ENCODE peak calls at places on chromosomes 4 and X, in seven cellular contexts. B is stomach, F is sigmoid colon, X is breast epithelium, Z is transverse colon, H is SK-N-SH, T is HL-60. A is an unnamed sample.

GRCh38 chr4:164210377-164210776 is 543.6 kb upstream of the SMIM31 start:
- DNase-seq in T (no peak), Z (no peak), H (no peak), B (no peak), X (no peak), F (no peak), A (no peak)

GRCh38 chrX:12971282-12972003 is 3.5 kb upstream of the TMSB4X start:
- DNase-seq in X (no peak), T (peak; percentile 74), H (no peak), Z (no peak), F (no peak), B (peak; percentile 79), A (no peak)

GRCh38 chr4:144645621-144646522 is at the start of gene HHIP:
- DNase-seq in Z (peak; percentile 25), T (peak; percentile 31), H (peak; percentile 70), X (no peak), F (peak; percentile 62), B (peak; percentile 31), A (no peak)

GRCh38 chr4:4862665-4863482 is 3.4 kb downstream of the MSX1 start:
- DNase-seq in X (no peak), Z (no peak), T (no peak), H (peak; percentile 43), B (no peak), F (no peak), A (no peak)

GRCh38 chr4:52996261-52997131 is 134.4 kb downstream of the RASL11B start:
- DNase-seq in F (peak; percentile 75), B (no peak), H (peak; percentile 71), T (no peak), Z (no peak), X (no peak), A (no peak)

GRCh38 chrX:675279-675886 is 44.8 kb downstream of the SHOX start:
- DNase-seq in T (no peak), B (no peak), X (no peak), F (no peak), Z (no peak), H (no peak), A (no peak)

GRCh38 chr4:116397291-116397690 is 688.1 kb downstream of the TRAM1L1 start:
- DNase-seq in B (no peak), H (no peak), F (no peak), T (no peak), Z (no peak), X (no peak), A (no peak)

GRCh38 chr4:166198921-166199320 is 325.9 kb downstream of the TLL1 start:
- DNase-seq in H (no peak), B (no peak), X (no peak), Z (no peak), T (no peak), F (no peak), A (no peak)

GRCh38 chr4:151152033-151152432 is 52.6 kb downstream of the RPS3A start:
- DNase-seq in F (no peak), B (no peak), T (no peak), Z (no peak), H (no peak), X (no peak), A (peak; percentile 12)

GRCh38 chr4:175412744-175413143 is 399.3 kb downstream of the GPM6A start:
- DNase-seq in Z (no peak), B (no peak), H (no peak), X (no peak), T (no peak), F (no peak), A (no peak)

GRCh38 chr4:89054627-89055026 is 2.4 kb downstream of the FAM13A start:
- DNase-seq in T (no peak), B (no peak), H (no peak), F (no peak), Z (no peak), X (no peak), A (no peak)

GRCh38 chrX:138765061-138765460 is 53.5 kb upstream of the FGF13 start:
- DNase-seq in H (no peak), X (no peak), T (no peak), Z (no peak), F (no peak), B (no peak), A (no peak)

GRCh38 chr4:137700072-137700471 is 167.8 kb upstream of the PCDH18 start:
- DNase-seq in H (no peak), Z (no peak), B (no peak), F (no peak), T (no peak), X (no peak), A (no peak)

GRCh38 chrX:121121021-121121420 is 73.6 kb downstream of the GLUD2 start:
- DNase-seq in H (no peak), Z (no peak), B (no peak), X (no peak), T (no peak), F (no peak), A (no peak)

GRCh38 chr4:7202391-7202790 is 10.1 kb downstream of the SORCS2 start:
- DNase-seq in B (no peak), Z (no peak), F (peak; percentile 2), H (no peak), X (no peak), T (no peak), A (no peak)

GRCh38 chrX:129600981-129601424 is 53.8 kb downstream of the APLN start:
- DNase-seq in F (no peak), T (peak; percentile 24), H (peak; percentile 51), X (no peak), Z (no peak), B (no peak), A (peak; percentile 4)

GRCh38 chr4:113769744-113770143 is 8.2 kb upstream of the CAMK2D start:
- DNase-seq in H (no peak), T (no peak), F (no peak), X (no peak), B (no peak), Z (no peak), A (no peak)

GRCh38 chr4:74218201-74218600 is 60.3 kb downstream of the MTHFD2L start:
- DNase-seq in H (no peak), B (no peak), T (no peak), F (no peak), Z (no peak), X (no peak), A (no peak)

GRCh38 chrX:18898517-18898916 is 85.4 kb downstream of the PHKA2 start:
- DNase-seq in H (no peak), Z (no peak), X (no peak), T (no peak), B (no peak), F (no peak), A (no peak)

GRCh38 chr4:28744066-28744465 is 1883.4 kb downstream of the STIM2 start:
- DNase-seq in Z (no peak), B (no peak), F (no peak), X (no peak), H (no peak), T (no peak), A (no peak)

DNA sequence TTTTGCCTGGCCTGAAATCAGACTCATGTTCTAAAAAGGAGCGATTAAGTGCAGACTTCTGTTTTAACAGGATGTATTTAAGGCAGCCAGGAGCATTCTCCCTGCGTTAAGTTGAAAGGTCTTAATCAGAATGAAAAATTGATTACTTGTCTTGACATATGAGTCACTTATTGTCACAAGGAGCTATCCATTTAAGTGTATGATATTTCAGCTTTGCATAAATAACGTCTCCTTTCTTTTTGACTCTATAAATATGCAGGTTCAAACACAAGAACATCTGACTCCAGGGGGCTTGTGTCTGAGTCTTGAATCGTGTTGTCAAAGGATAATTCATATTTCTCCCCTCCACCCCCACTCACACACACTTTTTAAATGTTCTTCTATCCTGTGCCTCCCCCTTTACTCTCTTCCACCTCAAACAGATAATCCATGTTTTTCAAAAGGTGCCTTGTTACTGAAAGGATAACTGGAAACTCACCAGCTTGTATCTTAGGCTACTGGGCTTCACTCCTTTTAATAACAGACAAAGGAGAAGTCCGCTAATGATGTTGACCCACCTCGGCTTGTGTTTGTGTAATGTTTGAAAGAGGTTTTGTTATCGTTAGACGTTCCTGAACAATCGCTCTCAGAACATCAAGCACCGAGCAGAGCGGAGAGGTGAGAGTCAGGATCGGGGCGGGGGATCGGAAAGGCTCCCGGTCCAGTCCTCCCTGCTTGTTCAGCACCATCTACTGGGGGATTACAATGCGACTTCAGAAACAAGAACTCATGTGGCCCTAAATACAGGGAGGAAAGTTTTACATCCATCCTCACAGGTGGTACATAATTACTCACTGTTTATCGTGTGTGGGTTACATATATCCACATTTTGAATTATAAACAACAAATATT is 107.5 kb upstream of the RPL34 start:
- DNase-seq in H (peak; percentile 34), F (no peak), T (no peak), B (no peak), X (no peak), Z (no peak), A (peak; percentile 44)
- TF ChIP-seq POLR2AphosphoS5 in H (no peak), F (no peak), T (no peak), B (no peak), X (no peak), Z (no peak), A (no peak)

DNA sequence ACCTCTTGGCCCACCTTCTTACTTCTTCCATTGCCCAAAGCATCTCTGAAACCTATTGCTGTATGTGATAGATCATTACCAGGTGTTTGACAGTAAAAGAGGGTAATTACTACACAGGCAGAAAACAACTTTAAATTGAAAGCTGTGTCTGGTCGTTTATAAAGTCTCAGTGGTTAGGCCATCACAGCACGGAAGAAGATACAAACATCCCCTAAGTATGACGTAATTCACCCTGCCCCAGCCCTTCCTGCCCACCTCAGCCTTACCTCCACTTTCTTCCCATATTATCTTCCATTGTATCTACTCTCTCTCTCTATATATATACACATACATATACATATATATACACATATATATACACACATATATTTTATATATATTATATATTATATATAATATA is 805.8 kb upstream of the PABPC4L start:
- DNase-seq in B (no peak), X (no peak), F (no peak), H (no peak), T (no peak), Z (no peak), A (no peak)
- TF ChIP-seq CTCF in B (no peak), X (no peak), F (no peak), H (no peak), T (no peak), Z (no peak), A (no peak)

GRCh38 chrX:155070975-155071693 is at the start of the genes BRCC3, CMC4 and MTCP1:
- DNase-seq in B (peak; percentile 85), H (peak; percentile 93), X (peak; percentile 72), F (peak; percentile 89), Z (peak; percentile 85), T (peak; percentile 80), A (peak; percentile 73)
- TF ChIP-seq POLR2AphosphoS5 in B (peak; percentile 12), H (peak; percentile 67), X (peak; percentile 23), F (peak; percentile 73), Z (peak; percentile 71), T (peak; percentile 75), A (peak; percentile 64)

DNA sequence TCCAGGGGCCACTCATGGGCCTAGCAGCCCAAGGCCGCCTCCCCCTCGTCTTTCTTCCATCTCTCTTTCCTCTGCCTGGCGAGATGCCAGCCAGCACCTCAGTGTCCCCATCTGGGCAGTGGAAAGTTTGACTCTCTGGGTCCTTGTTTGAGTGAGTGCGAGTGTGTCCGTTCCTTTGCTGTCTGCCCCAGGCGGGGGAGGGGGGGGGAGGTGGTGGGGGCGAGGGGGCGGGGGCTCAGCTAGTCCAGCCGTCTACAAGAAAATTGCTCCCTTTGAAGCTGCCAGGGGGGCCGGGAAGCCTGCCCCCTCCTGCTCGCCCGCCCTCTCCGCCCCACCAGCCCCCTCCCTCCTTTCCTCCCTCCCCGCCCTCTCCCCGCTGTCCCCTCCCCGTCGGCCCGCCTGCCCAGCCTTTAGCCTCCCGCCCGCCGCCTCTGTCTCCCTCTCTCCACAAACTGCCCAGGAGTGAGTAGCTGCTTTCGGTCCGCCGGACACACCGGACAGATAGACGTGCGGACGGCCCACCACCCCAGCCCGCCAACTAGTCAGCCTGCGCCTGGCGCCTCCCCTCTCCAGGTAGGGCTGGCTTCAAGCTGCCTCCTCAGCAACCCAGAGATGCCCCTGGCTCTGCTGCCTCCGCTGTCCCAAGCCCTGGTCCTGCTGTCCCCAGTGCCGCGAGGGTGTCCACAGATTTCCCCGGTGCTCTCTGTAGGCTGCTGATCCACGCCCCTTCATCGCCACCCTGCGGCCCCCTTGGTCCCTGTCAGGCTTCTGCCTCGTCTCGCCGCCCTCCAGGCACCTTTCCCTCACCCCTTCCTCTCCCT is at the start of gene BGN:
- DNase-seq in X (no peak), T (no peak), F (no peak), Z (no peak), B (no peak), H (peak; percentile 68), A (no peak)
- TF ChIP-seq CTCF in X (peak; percentile 16), T (no peak), F (no peak), Z (no peak), B (no peak), H (peak; percentile 57), A (peak; percentile 29)